ENCODE peak calls at places on chromosomes 12 and 14, in seven cellular contexts. T is dorsolateral prefrontal cortex, E is heart left ventricle, I is cardiac muscle cell, P is bronchial epithelial cell, Z is DND-41, W is body of pancreas. L is an unnamed sample.
A peak's percentile ranks its signal among the peaks of the same experiment; 100 is the strongest.

GRCh38 chr12:130041983-130042812 is 120.1 kb upstream of the FZD10 start:
- DNase-seq in T (peak; percentile 81), E (no peak), I (no peak), P (no peak), Z (peak; percentile 15), W (peak; percentile 23), L (no peak)

GRCh38 chr12:109982211-109982610 is 14.0 kb downstream of the GIT2 start:
- DNase-seq in T (no peak), E (no peak), I (peak; percentile 77), P (no peak), Z (no peak), W (no peak), L (peak; percentile 75)

GRCh38 chr12:117022465-117022864 is 76.8 kb downstream of the TESC start:
- DNase-seq in T (no peak), E (no peak), I (no peak), P (no peak), Z (no peak), W (no peak), L (no peak)

GRCh38 chr12:15274561-15274967 is 47.7 kb upstream of the PTPRO start:
- DNase-seq in T (no peak), E (no peak), I (no peak), P (peak; percentile 92), Z (no peak), W (peak; percentile 44), L (no peak)

GRCh38 chr12:84891106-84891838 is 21.3 kb downstream of the SLC6A15 start:
- DNase-seq in T (no peak), E (no peak), I (peak; percentile 14), P (no peak), Z (no peak), W (no peak), L (no peak)

GRCh38 chr12:112115259-112116045 is 6.9 kb upstream of the NAA25 start:
- DNase-seq in T (no peak), E (no peak), I (no peak), P (no peak), Z (no peak), W (no peak), L (no peak)

GRCh38 chr12:71503579-71504470 is 64.2 kb downstream of the LGR5 start:
- DNase-seq in T (no peak), E (no peak), I (no peak), P (no peak), Z (no peak), W (no peak), L (no peak)

GRCh38 chr12:25241171-25242020 is 9.3 kb downstream of the KRAS start:
- DNase-seq in T (no peak), E (no peak), I (peak; percentile 70), P (peak; percentile 56), Z (no peak), W (no peak), L (no peak)

GRCh38 chr14:100406505-100407131 is 83.5 kb downstream of the SLC25A47 start:
- DNase-seq in T (no peak), E (no peak), I (no peak), P (peak; percentile 55), Z (peak; percentile 94), W (peak; percentile 70), L (no peak)

GRCh38 chr14:106691601-106692291 is 1165.4 kb downstream of the TMEM121 start:
- DNase-seq in T (no peak), E (no peak), I (no peak), P (no peak), Z (peak; percentile 70), W (peak; percentile 11), L (no peak)

GRCh38 chr14:106690333-106690891 is 1164.0 kb downstream of the TMEM121 start:
- DNase-seq in T (no peak), E (no peak), I (no peak), P (no peak), Z (no peak), W (no peak), L (no peak)

DNA sequence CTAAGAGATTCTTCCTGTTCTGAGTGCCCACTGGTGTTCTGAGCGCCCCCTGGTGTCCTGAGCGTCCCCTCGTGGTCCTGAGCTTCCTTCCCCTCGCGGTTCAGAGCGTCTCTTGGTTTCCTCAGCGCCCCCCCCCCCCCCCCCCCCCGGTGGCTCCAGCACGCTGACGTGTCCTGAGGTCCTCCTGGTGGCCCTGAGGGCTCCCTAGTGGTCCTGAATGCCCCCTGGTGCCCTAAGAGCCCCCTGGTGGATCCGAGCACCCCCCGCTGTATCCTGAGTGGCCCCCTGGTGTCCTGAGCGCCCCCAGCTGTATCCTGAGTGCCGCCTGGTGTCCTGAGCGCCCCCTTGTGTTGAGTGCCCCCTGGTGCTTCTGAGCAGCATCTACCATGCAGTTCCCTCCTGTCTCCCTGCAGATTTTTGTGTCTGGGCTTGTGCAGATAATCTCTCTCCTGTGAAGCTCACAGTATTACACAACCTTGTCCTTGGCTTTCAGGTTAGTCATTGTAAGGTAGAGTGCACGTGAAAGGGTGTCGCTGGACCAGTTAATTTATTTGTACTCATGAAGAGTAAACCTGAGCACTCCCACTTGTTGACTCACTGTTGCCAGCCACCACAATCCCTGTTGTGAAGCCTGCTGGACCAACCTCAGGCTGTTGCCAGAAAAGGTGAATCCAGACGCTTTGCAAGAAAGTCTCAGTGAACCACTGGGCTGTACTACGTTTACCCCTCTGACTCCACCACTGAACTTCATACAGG is 1168.4 kb downstream of the TMEM121 start:
- DNase-seq in T (no peak), E (no peak), I (no peak), P (peak; percentile 43), Z (peak; percentile 52), W (peak; percentile 30), L (no peak)
- TF ChIP-seq CTCF in T (no peak), E (no peak), I (no peak), P (no peak), Z (peak; percentile 59), W (no peak), L (no peak)

GRCh38 chr12:120118710-120119097 is 2.2 kb upstream of the RAB35 start:
- DNase-seq in T (no peak), E (no peak), I (no peak), P (peak; percentile 41), Z (no peak), W (no peak), L (peak; percentile 59)
- H3K4me3 ChIP-seq in T (peak overlapping the region; percentile 92), E (peak overlapping the region; percentile 97), I (no peak overlapping the region), P (peak overlapping the region; percentile 92), Z (peak overlapping the region; percentile 97), W (no peak overlapping the region), L (peak overlapping the region; percentile 96)

DNA sequence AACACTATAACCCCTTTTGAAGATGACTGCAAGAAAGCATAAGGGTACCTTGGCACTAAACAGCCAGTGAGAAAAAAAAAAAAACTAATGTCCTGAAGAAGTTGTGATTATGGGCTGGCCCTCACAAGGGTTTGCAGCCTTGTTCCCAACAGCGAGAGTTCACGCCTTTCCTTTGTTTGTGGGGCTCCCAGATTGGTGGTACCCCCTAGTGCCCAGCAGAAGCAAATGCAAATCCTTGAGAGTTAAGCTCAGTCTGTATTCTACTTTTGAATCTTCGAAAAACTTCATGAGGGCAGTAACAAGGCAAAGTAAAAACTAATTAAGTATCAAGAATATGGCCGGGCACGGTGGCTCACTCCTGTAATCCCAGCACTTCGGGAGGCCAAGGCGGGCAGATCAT is 238.9 kb upstream of the LMO3 start:
- DNase-seq in T (no peak), E (no peak), I (peak; percentile 2), P (no peak), Z (no peak), W (no peak), L (no peak)
- TF ChIP-seq CTCF in T (no peak), E (no peak), I (no peak), P (no peak), Z (no peak), W (peak; percentile 32), L (no peak)

GRCh38 chr12:104303538-104304151 is at the start of gene EID3:
- DNase-seq in T (peak; percentile 91), E (peak; percentile 92), I (peak; percentile 89), P (peak; percentile 51), Z (no peak), W (peak; percentile 88), L (no peak)
- H3K4me3 ChIP-seq in T (peak within 1 kb of the TSS; percentile 54), E (peak within 1 kb of the TSS; percentile 60), I (no peak within 1 kb of the TSS), P (peak within 1 kb of the TSS; percentile 31), Z (no peak within 1 kb of the TSS), W (peak within 1 kb of the TSS; percentile 12), L (peak within 1 kb of the TSS; percentile 45)

GRCh38 chr14:77108753-77109152 is 10.7 kb downstream of the CIPC start:
- DNase-seq in T (no peak), E (no peak), I (no peak), P (no peak), Z (no peak), W (no peak), L (no peak)
- TF ChIP-seq CTCF in T (no peak), E (no peak), I (no peak), P (no peak), Z (no peak), W (no peak), L (no peak)

GRCh38 chr12:53624453-53624852 is 1.7 kb downstream of the ATF7 start:
- DNase-seq in T (no peak), E (no peak), I (peak; percentile 56), P (peak; percentile 48), Z (no peak), W (no peak), L (no peak)

GRCh38 chr12:53623986-53624385 is 2.2 kb downstream of the ATF7 start:
- DNase-seq in T (peak; percentile 72), E (no peak), I (peak; percentile 76), P (peak; percentile 10), Z (no peak), W (peak; percentile 38), L (no peak)

GRCh38 chr12:53622724-53623123 is 3.5 kb downstream of the ATF7 start:
- DNase-seq in T (no peak), E (no peak), I (no peak), P (no peak), Z (no peak), W (no peak), L (no peak)

GRCh38 chr12:53624956-53625355 is 1.2 kb downstream of the ATF7 start:
- DNase-seq in T (no peak), E (no peak), I (peak; percentile 28), P (peak; percentile 15), Z (no peak), W (no peak), L (no peak)

GRCh38 chr12:53623526-53623925 is 2.7 kb downstream of the ATF7 start:
- DNase-seq in T (no peak), E (no peak), I (peak; percentile 78), P (peak; percentile 56), Z (no peak), W (no peak), L (no peak)
- H3K4me3 ChIP-seq in T (peak overlapping the region; percentile 76), E (peak overlapping the region; percentile 94), I (no peak overlapping the region), P (no peak overlapping the region), Z (no peak overlapping the region), W (no peak overlapping the region), L (peak overlapping the region; percentile 12)

GRCh38 chr12:121314441-121314840 is 17.9 kb upstream of the CAMKK2 start:
- DNase-seq in T (no peak), E (no peak), I (no peak), P (no peak), Z (no peak), W (no peak), L (no peak)
- TF ChIP-seq CTCF in T (no peak), E (no peak), I (no peak), P (no peak), Z (no peak), W (no peak), L (no peak)